ENCODE peak calls at places on chromosome 2, in four cellular contexts. T, G, U and F are unnamed samples.

GRCh38 chr2:174681983-174682577 is 82.2 kb downstream of the CHRNA1 start:
- DNase-seq in U (no peak), G (peak), T (peak), F (no peak)

GRCh38 chr2:35415282-35415681 is 940.3 kb upstream of the CRIM1 start:
- DNase-seq in U (no peak), T (no peak), G (no peak), F (no peak)

GRCh38 chr2:197500503-197501179 is 462 bp downstream of the HSPE1 start:
- DNase-seq in G (no peak), U (no peak), T (no peak), F (no peak)

GRCh38 chr2:44205169-44205568 is 36.5 kb downstream of the PPM1B start:
- DNase-seq in T (no peak), U (no peak), G (no peak), F (no peak)

GRCh38 chr2:103875111-103875510 is 978.8 kb upstream of the POU3F3 start:
- DNase-seq in T (no peak), U (no peak), G (no peak), F (no peak)

GRCh38 chr2:78967294-78967693 is 58.2 kb upstream of the REG3G start:
- DNase-seq in T (no peak), U (no peak), G (no peak), F (no peak)

GRCh38 chr2:224982910-224983688 is 59.2 kb downstream of the DOCK10 start:
- DNase-seq in T (peak), G (peak), U (peak), F (no peak)

GRCh38 chr2:42249887-42250286 is 80.7 kb downstream of the EML4 start:
- DNase-seq in G (no peak), U (no peak), T (no peak), F (no peak)

GRCh38 chr2:72350852-72351251 is 203.2 kb upstream of the CYP26B1 start:
- DNase-seq in T (no peak), G (no peak), U (no peak), F (no peak)

GRCh38 chr2:174788291-174788929 is 24.1 kb upstream of the CHRNA1 start:
- DNase-seq in G (no peak), T (no peak), U (no peak), F (no peak)

GRCh38 chr2:42314892-42315468 is 46.0 kb downstream of the COX7A2L start:
- DNase-seq in T (no peak), G (no peak), U (peak), F (no peak)

GRCh38 chr2:19331452-19331851 is 27.0 kb downstream of the OSR1 start:
- DNase-seq in T (no peak), G (no peak), U (no peak), F (no peak)

GRCh38 chr2:44388877-44389276 is 27.1 kb downstream of the CAMKMT start:
- DNase-seq in T (no peak), G (peak), U (no peak), F (no peak)

GRCh38 chr2:192155521-192156118 is 39.1 kb downstream of the TMEFF2 start:
- DNase-seq in G (no peak), U (no peak), T (no peak), F (no peak)

GRCh38 chr2:145258903-145259579 is 739.1 kb upstream of the ZEB2 start:
- DNase-seq in U (no peak), G (no peak), T (no peak), F (no peak)

GRCh38 chr2:128550389-128550788 is 231.7 kb upstream of the HS6ST1 start:
- DNase-seq in T (no peak), U (no peak), G (no peak), F (peak)

GRCh38 chr2:58702302-58702696 is 461.2 kb upstream of the FANCL start:
- DNase-seq in T (no peak), G (no peak), U (no peak), F (no peak)

GRCh38 chr2:145769053-145769716 is 1249.3 kb upstream of the ZEB2 start:
- DNase-seq in U (no peak), T (no peak), G (no peak), F (no peak)

GRCh38 chr2:26579025-26579722 is 62.0 kb downstream of the CIB4 start:
- DNase-seq in G (peak), T (no peak), U (no peak), F (no peak)

GRCh38 chr2:26576565-26577441 is 64.4 kb downstream of the CIB4 start:
- DNase-seq in T (no peak), G (peak), U (no peak), F (no peak)

GRCh38 chr2:26578581-26578980 is 62.6 kb downstream of the CIB4 start:
- DNase-seq in G (no peak), U (no peak), T (no peak), F (no peak)

GRCh38 chr2:26575836-26576564 is 65.2 kb downstream of the CIB4 start:
- DNase-seq in G (peak), T (no peak), U (no peak), F (no peak)

GRCh38 chr2:26577442-26578433 is 63.4 kb downstream of the CIB4 start:
- DNase-seq in T (peak), U (peak), G (peak), F (no peak)
- TF ChIP-seq CTCF in T (peak), U (peak), G (peak), F (peak)

DNA sequence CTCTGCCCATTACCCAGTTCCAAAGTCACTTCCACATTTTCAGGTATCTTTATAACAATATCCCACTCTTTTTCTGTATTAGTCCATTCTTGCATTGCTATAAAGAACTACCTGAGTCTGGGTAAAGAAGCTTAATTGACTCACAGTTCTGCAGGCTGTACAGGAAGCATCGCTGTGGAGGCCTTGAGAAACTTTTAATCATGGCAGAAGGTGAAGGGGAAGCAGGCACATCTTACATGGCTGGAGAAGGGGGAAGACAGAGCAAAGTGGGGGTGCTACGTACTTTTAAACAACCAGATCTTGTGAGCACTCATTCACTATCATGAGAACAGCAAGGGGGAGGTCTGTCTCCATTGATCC is 85.4 kb upstream of the MAP4K3 start:
- DNase-seq in U (no peak), G (no peak), T (no peak), F (no peak)
- TF ChIP-seq CTCF in U (no peak), G (no peak), T (no peak), F (no peak)

DNA sequence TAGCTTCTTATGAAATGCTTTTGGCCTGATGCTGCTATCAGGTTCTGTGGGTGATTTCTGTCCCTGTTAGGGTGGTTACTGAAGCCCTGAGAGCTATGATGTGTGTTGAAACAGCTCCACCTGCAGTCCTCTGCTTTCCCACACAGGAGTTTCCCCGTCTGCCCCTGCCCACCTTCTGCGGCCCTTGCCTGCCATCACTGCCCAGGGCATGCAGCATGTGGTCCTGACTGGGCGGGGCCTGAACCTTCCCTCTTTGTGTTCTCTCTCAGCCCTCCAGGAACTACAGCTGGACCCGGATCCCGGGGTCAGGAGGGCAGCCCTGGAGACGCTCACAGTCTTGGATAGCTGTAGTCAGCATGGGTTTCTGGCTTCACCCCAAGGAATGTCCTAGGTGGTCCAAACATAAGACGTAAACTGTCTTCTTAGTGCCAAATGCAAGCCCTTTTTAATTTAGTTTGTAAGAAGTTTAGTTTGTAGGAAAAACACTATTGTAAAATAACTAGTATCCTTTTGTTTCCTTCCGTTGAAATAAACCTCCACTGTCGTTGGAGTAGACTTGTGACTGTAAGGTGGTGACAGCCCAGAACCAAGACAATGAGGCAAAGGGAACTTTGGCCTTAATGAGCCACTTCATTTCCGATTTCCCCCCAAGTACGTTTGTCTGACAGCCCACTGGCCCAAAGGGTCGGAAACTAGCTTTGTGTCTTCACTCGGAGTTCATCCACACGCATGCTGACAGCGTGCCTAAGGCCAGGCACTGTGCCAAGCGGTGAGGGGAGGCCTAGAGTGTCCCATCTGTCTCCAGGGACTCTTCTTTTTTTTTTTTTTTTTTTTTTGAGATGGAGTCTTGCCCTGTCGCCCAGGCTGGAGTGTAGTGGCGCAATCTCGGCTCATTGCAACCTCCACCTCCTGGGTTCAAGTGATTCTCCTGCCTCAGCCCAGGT is 21.2 kb downstream of the HJURP start:
- DNase-seq in U (peak), T (peak), G (no peak), F (no peak)
- TF ChIP-seq CTCF in U (peak), T (peak), G (no peak), F (peak)

GRCh38 chr2:207489251-207489650 is 40.5 kb upstream of the CREB1 start:
- DNase-seq in U (no peak), T (no peak), G (no peak), F (no peak)

GRCh38 chr2:207492461-207492860 is 37.3 kb upstream of the CREB1 start:
- DNase-seq in T (no peak), G (no peak), U (no peak), F (no peak)

GRCh38 chr2:207491954-207492353 is 37.8 kb upstream of the CREB1 start:
- DNase-seq in T (no peak), G (no peak), U (no peak), F (no peak)

GRCh38 chr2:207490441-207490840 is 39.3 kb upstream of the CREB1 start:
- DNase-seq in U (no peak), T (no peak), G (no peak), F (no peak)

GRCh38 chr2:207491086-207491485 is 38.7 kb upstream of the CREB1 start:
- DNase-seq in T (no peak), G (no peak), U (no peak), F (no peak)
- TF ChIP-seq CTCF in T (no peak), G (no peak), U (no peak), F (no peak)

GRCh38 chr2:201116959-201117734 is 1.2 kb downstream of the CFLAR start:
- DNase-seq in T (peak), G (no peak), U (peak), F (no peak)
- TF ChIP-seq CTCF in T (peak), G (peak), U (peak), F (peak)

GRCh38 chr2:119265693-119266066 is 42.0 kb downstream of the STEAP3 start:
- DNase-seq in G (no peak), T (no peak), U (no peak), F (no peak)

GRCh38 chr2:119263656-119264055 is 40.0 kb downstream of the STEAP3 start:
- DNase-seq in U (no peak), G (no peak), T (no peak), F (no peak)

GRCh38 chr2:119266091-119266589 is 42.5 kb downstream of the STEAP3 start:
- DNase-seq in G (no peak), U (no peak), T (no peak), F (no peak)

GRCh38 chr2:119263025-119263424 is 39.4 kb downstream of the STEAP3 start:
- DNase-seq in U (no peak), G (no peak), T (no peak), F (no peak)

GRCh38 chr2:119264781-119265692 is 41.4 kb downstream of the STEAP3 start:
- DNase-seq in U (no peak), G (no peak), T (peak), F (no peak)
- TF ChIP-seq CTCF in U (peak), G (peak), T (peak), F (peak)

GRCh38 chr2:6909431-6910385 is 7.5 kb upstream of the RNF144A start:
- DNase-seq in U (no peak), G (no peak), T (no peak), F (no peak)
- TF ChIP-seq CTCF in U (no peak), G (no peak), T (no peak), F (no peak)

GRCh38 chr2:164496421-164496820 is 124.9 kb downstream of the GRB14 start:
- DNase-seq in T (no peak), U (no peak), G (no peak), F (no peak)

GRCh38 chr2:164498841-164499240 is 122.4 kb downstream of the GRB14 start:
- DNase-seq in T (no peak), U (no peak), G (no peak), F (no peak)

GRCh38 chr2:164496881-164497280 is 124.4 kb downstream of the GRB14 start:
- DNase-seq in U (no peak), G (no peak), T (no peak), F (no peak)

DNA sequence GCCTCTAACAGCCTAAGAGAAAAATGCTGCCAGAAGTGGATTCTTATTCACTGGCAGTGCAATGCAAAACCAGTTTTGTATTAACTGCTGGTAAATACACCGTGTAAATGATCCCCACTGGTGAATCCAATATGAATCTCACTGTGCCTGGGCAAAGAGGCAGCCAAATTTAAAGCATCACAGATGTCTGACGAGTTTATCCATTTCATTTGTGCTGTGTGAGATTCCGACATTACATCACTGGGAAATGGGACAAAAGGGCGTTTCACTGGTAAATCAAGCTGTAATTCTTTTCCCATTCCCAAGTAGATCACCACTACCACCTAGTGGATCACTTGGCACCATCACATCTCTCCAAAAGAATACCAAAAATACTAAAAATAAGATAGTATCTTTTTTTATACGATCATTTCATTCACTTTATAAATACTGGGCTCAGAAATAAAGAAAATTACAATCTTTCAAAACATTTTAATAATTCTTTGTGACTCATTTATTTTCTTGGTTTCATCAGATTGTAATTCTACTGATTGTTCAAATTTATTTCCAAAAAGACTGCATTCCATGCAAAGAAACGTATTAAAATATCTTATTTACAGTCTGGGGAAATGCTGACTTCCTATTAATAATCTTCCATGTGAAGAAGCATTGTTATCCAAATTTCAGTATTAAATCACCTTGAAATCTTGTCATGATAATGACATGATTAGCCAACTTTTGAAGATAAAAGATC is 125.6 kb downstream of the GRB14 start:
- DNase-seq in U (no peak), G (no peak), T (no peak), F (no peak)
- TF ChIP-seq CTCF in U (peak), G (no peak), T (no peak), F (peak)

GRCh38 chr2:21175895-21176646 is 52.3 kb downstream of the TDRD15 start:
- DNase-seq in T (no peak), U (no peak), G (no peak), F (no peak)
- TF ChIP-seq CTCF in T (no peak), U (no peak), G (no peak), F (peak)